ENCODE peak calls at places on chromosomes 7 and 10, in eight cellular contexts. A is HCT116, H is stomach, Z is spleen, K is suprapubic skin, B is H1, W is sigmoid colon, G is K562. C is an unnamed sample. For H3K4me1, the result is how much of the 10 kb centered on the place peaks cover.

GRCh38 chr7:27091936-27092752 is 3.7 kb downstream of the HOXA1 start:
- DNase-seq in W (no peak), H (no peak), G (no peak), Z (no peak), K (no peak), A (no peak), B (no peak), C (no peak)

GRCh38 chr7:114405427-114405826 is 9.2 kb upstream of the FOXP2 start:
- DNase-seq in W (no peak), Z (no peak), G (peak), H (no peak), A (peak), K (no peak), B (no peak), C (no peak)

GRCh38 chr10:83372646-83373045 is 766.7 kb upstream of the GHITM start:
- DNase-seq in Z (no peak), B (no peak), K (no peak), A (no peak), H (no peak), G (no peak), W (no peak), C (no peak)

GRCh38 chr10:61319550-61320256 is 133.5 kb downstream of the TMEM26 start:
- DNase-seq in K (no peak), A (no peak), H (no peak), Z (no peak), G (no peak), B (no peak), W (no peak), C (no peak)

GRCh38 chr7:112868609-112869008 is 78.4 kb upstream of the TMEM168 start:
- DNase-seq in W (no peak), B (no peak), A (no peak), Z (no peak), K (no peak), G (no peak), H (no peak), C (no peak)

GRCh38 chr10:12849351-12850181 is 151.9 kb downstream of the CCDC3 start:
- DNase-seq in W (no peak), B (no peak), H (no peak), G (no peak), A (no peak), K (peak), Z (no peak), C (no peak)

GRCh38 chr7:28811990-28812389 is 146.1 kb downstream of the TRIL start:
- DNase-seq in A (no peak), H (no peak), Z (no peak), G (no peak), K (no peak), W (no peak), B (no peak), C (no peak)

GRCh38 chr7:51019231-51019844 is 236.6 kb upstream of the GRB10 start:
- DNase-seq in H (no peak), W (no peak), Z (no peak), K (no peak), G (no peak), A (no peak), B (no peak), C (peak)

GRCh38 chr10:111113238-111113960 is 36.6 kb downstream of the ADRA2A start:
- DNase-seq in G (no peak), H (no peak), K (no peak), Z (no peak), B (no peak), W (no peak), A (no peak), C (peak)

GRCh38 chr7:55067748-55068147 is 48.9 kb downstream of the EGFR start:
- DNase-seq in Z (no peak), B (no peak), K (no peak), A (no peak), W (no peak), H (no peak), G (no peak), C (peak)

GRCh38 chr7:55130554-55131198 is 111.9 kb downstream of the EGFR start:
- DNase-seq in A (no peak), K (peak), G (no peak), Z (no peak), H (no peak), W (peak), B (no peak), C (no peak)

GRCh38 chr7:4204530-4205165 is 477.4 kb upstream of the FOXK1 start:
- DNase-seq in A (no peak), Z (peak), W (no peak), H (no peak), B (no peak), G (no peak), K (no peak), C (no peak)

GRCh38 chr7:151366872-151367207 is 25.2 kb downstream of the NUB1 start:
- DNase-seq in W (peak), A (no peak), G (no peak), B (no peak), H (no peak), K (no peak), Z (no peak), C (no peak)

GRCh38 chr10:68086011-68086410 is 10.9 kb upstream of the HERC4 start:
- DNase-seq in B (no peak), Z (no peak), H (no peak), W (no peak), G (no peak), K (no peak), A (no peak), C (no peak)

GRCh38 chr10:49325916-49326783 is 27.2 kb downstream of the C10orf71 start:
- DNase-seq in A (no peak), H (peak), B (no peak), K (peak), G (no peak), W (no peak), Z (no peak), C (peak)

GRCh38 chr10:33279276-33279675 is 55.2 kb downstream of the NRP1 start:
- DNase-seq in Z (no peak), K (no peak), W (no peak), H (no peak), B (no peak), A (no peak), G (no peak), C (no peak)

GRCh38 chr10:132540456-132540855 is 2.9 kb downstream of the INPP5A start:
- DNase-seq in B (no peak), Z (peak), W (peak), G (no peak), H (peak), K (peak), A (no peak), C (no peak)

GRCh38 chr10:44956717-44957706 is 2.6 kb upstream of the RASSF4 start:
- DNase-seq in B (no peak), H (no peak), K (peak), G (no peak), W (peak), Z (peak), A (no peak), C (peak)

GRCh38 chr10:11165591-11166543 is 148.2 kb downstream of the CELF2 start:
- DNase-seq in W (peak), B (no peak), H (peak), Z (peak), K (peak), G (peak), A (no peak), C (no peak)

GRCh38 chr7:101172005-101172853 is 6.9 kb upstream of the VGF start:
- DNase-seq in Z (no peak), G (peak), K (no peak), A (no peak), H (no peak), B (no peak), W (no peak), C (no peak)

GRCh38 chr7:92806496-92806895 is 29.9 kb downstream of the CDK6 start:
- DNase-seq in A (no peak), H (no peak), Z (no peak), G (no peak), K (no peak), W (no peak), B (no peak), C (no peak)

GRCh38 chr10:22803201-22803895 is 89.0 kb upstream of the PIP4K2A start:
- DNase-seq in Z (no peak), G (no peak), A (no peak), K (no peak), B (no peak), W (no peak), H (no peak), C (no peak)

GRCh38 chr7:155374276-155375252 is 76.9 kb downstream of the INSIG1 start:
- DNase-seq in B (no peak), H (no peak), K (no peak), W (no peak), A (no peak), Z (no peak), G (no peak), C (no peak)
- H3K4me1 ChIP-seq in B (under half), H (half or more), K (half or more), W (under half), A (under half), Z (half or more), G (under half), C (under half)

GRCh38 chr7:33276325-33276724 is 147.0 kb downstream of the BBS9 start:
- DNase-seq in Z (no peak), G (no peak), H (no peak), B (no peak), A (no peak), K (no peak), W (no peak), C (no peak)
- TF ChIP-seq POLR2AphosphoS5 in Z (no peak), G (no peak), H (no peak), B (no peak), A (no peak), K (no peak), W (no peak), C (no peak)

GRCh38 chr7:44982970-44983369 is 4.2 kb upstream of the MYO1G start:
- DNase-seq in H (no peak), W (no peak), G (no peak), B (no peak), Z (peak), K (no peak), A (no peak), C (no peak)
- H3K4me1 ChIP-seq in H (under half), W (under half), G (under half), B (under half), Z (half or more), K (half or more), A (under half), C (half or more)

DNA sequence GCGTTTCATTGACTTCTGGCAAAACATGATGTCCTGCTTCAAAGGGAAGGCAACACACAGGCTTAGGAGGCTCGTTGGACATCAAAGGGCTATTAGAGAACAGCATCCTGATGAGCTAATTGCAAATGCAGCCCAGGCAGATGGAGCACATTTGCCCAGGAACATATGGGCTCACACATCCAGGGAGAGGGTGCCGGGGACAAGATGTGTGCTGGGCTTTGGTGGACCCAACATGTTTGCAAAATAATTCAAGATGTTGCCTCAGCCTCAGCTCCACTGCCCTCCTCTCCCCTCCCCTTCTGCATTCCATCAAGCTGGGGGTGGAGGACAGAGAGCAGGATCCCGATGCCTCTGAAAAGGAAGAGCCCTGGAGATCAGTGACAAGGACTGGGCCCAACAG is 217.1 kb upstream of the ZMIZ1 start:
- DNase-seq in W (no peak), K (no peak), H (no peak), B (no peak), A (no peak), Z (no peak), G (no peak), C (no peak)
- TF ChIP-seq POLR2AphosphoS5 in W (no peak), K (peak), H (no peak), B (no peak), A (no peak), Z (no peak), G (no peak), C (no peak)

GRCh38 chr10:71833451-71834342 is 17.4 kb downstream of the PSAP start:
- DNase-seq in A (no peak), Z (peak), G (no peak), H (no peak), B (no peak), W (no peak), K (peak), C (no peak)

GRCh38 chr10:71836594-71836970 is 14.5 kb downstream of the PSAP start:
- DNase-seq in H (no peak), G (no peak), K (peak), Z (no peak), W (no peak), A (no peak), B (no peak), C (no peak)

GRCh38 chr10:71832967-71833366 is 18.1 kb downstream of the PSAP start:
- DNase-seq in H (no peak), W (no peak), G (no peak), B (no peak), A (no peak), Z (no peak), K (no peak), C (no peak)

GRCh38 chr10:71835671-71836593 is 15.1 kb downstream of the PSAP start:
- DNase-seq in Z (peak), A (no peak), H (peak), K (peak), W (peak), G (no peak), B (no peak), C (no peak)

DNA sequence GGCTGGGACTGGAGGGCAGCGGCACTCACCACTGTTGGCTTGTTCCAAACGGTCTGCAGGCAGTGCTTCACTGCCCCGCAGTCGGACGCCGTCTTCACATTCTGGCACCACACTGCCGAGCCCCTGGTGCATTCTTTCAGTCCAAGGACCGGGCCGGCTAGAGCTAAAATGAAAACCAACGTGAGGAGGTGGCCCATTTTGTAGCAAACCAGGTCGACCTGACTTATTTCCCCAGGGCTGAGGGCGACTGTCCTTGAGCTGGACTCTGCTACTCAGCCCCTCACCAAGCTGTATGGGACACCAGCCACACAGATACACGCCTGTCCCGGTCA is 16.7 kb downstream of the PSAP start:
- DNase-seq in G (no peak), K (peak), Z (peak), W (no peak), H (no peak), B (no peak), A (no peak), C (no peak)
- H3K4me1 ChIP-seq in G (under half), K (half or more), Z (half or more), W (under half), H (under half), B (under half), A (under half), C (half or more)

DNA sequence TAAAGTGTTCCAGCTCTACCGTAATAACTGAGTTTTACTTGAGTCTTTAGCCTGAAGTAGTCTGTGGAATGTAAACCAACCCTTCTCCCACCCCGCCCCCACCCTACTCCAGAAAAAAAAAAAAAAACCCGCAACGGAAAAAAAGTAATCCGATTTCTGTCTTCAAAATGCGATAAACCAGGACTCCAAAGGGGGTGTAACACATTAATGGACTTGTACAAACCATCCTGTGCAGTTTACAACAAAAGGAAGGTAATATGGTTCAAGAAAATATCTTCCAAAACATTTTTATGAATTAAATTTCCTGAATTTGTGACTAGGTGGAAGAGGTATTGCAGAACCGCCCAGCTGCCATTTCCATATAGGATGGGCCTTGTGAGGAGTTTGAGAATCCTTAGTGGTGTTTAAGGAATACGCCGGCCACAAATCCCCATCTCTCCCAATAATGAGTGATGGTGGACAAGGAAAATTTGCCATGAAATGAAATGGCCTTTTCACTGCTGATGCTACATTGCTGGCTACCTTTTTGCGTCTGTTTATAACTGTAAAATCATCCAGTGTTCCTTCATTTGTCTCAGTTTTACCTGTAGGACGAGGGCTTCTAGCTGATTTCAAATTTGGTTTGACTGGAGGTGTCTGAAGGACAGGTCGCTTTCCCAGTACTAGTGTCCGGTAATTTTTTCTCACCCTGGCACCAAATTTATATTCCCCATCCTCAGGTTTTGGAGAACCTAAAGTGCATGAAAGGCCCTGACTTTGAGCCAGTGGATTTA is 10.5 kb downstream of the SKIDA1 start:
- DNase-seq in Z (no peak), K (no peak), W (no peak), H (no peak), A (no peak), G (no peak), B (no peak), C (no peak)
- TF ChIP-seq POLR2AphosphoS5 in Z (no peak), K (no peak), W (no peak), H (no peak), A (no peak), G (no peak), B (no peak), C (no peak)

DNA sequence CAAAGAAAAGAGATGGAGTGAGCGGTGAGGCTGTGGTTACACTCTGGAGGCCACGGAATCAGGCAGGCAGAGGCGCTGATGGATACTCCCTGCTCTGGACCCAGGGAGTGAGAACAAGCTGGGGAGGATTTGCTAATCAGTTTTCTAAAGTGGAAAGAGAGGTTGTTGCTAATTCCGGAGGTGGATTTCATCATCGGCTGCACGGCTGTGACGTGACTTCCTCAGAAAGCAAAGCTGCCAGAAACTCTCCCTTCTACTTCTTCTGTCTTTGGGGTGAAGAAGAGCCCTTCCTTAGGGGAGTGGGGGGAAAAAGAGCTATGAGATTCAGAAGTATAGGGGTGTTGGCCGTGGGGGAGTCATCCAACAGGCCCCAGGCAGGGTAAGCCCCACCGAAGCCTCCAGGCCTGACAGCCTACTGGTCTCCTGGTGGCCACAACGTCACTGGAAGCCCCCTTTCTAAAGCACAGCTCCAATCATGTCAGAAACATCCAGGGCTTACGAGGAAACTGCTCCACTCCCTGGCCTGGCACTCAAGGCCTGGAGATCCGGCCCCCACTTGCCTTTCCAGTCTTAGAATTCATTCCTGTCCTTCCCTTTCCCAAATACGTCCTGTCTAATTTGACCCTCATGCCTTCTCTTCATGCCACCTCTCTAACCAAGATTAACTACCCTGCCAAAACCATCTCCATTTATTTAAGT is 114.5 kb downstream of the HIP1 start:
- DNase-seq in A (no peak), W (peak), G (no peak), H (peak), B (no peak), K (no peak), Z (peak), C (no peak)
- H3K4me1 ChIP-seq in A (under half), W (under half), G (under half), H (under half), B (under half), K (under half), Z (under half), C (under half)

GRCh38 chr10:70822421-70822820 is 6.7 kb downstream of the SGPL1 start:
- DNase-seq in K (no peak), Z (no peak), W (no peak), B (no peak), H (no peak), A (no peak), G (no peak), C (no peak)
- TF ChIP-seq POLR2AphosphoS5 in K (no peak), Z (no peak), W (no peak), B (no peak), H (no peak), A (no peak), G (no peak), C (no peak)

DNA sequence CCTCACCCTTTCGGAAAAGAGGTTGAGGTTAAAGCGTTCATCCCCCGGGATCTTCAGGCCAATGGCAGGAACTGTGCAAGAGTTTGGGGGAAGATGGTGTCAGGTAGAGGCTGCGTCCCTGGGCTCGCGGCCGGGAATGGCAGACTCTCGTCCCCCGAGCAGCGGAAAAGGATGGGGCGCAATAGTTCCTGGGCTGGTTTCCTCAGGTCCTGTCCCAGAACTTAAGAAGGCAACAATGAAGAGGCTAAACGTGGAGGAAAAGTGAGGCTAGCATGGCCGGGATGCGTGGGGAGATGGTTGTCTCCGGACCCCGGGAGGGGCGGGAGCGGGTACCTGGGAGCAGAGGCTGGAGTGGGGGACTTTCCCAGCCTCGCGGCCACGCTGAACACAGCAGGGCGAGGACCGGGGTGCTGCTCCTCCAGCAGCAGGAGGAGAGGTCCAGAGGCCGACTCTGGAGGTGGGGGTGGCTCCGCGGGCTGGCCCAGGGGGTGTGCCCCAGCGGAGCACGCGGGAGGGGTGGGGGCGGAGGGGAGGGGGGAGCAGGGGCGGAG is 872 bp downstream of the IRF5 start:
- DNase-seq in B (no peak), H (no peak), G (peak), K (no peak), W (peak), Z (peak), A (no peak), C (no peak)
- H3K4me1 ChIP-seq in B (under half), H (under half), G (under half), K (under half), W (under half), Z (half or more), A (under half), C (under half)

GRCh38 chr10:3452683-3453388 is 280.3 kb upstream of the PITRM1 start:
- DNase-seq in K (no peak), G (no peak), W (no peak), Z (no peak), B (no peak), A (no peak), H (no peak), C (no peak)
- TF ChIP-seq POLR2AphosphoS5 in K (no peak), G (no peak), W (peak), Z (no peak), B (no peak), A (no peak), H (no peak), C (no peak)

C was measured in vagina.